ENCODE peak calls at places on chromosomes 6 and 20, in five cellular contexts. F, L, M, Z and A are unnamed samples. For H3K9me3, the result is how much of the 10 kb centered on the place peaks cover.

GRCh38 chr20:8020314-8021079 is 936 bp upstream of the TMX4 start:
- DNase-seq in F (peak), L (peak), M (no peak), Z (no peak), A (no peak)

GRCh38 chr20:6744171-6744570 is 23.3 kb upstream of the BMP2 start:
- DNase-seq in F (no peak), L (no peak), M (no peak), Z (no peak), A (no peak)

GRCh38 chr20:10970109-10970508 is 296.3 kb upstream of the JAG1 start:
- DNase-seq in F (peak), L (no peak), M (no peak), Z (no peak), A (no peak)

GRCh38 chr6:169857343-169858292 is 106.2 kb downstream of the ERMARD start:
- DNase-seq in F (no peak), L (no peak), M (no peak), Z (no peak), A (no peak)

GRCh38 chr20:46027245-46027853 is 1.7 kb upstream of the SLC12A5 start:
- DNase-seq in F (peak), L (peak), M (no peak), Z (peak), A (no peak)

GRCh38 chr6:134379086-134379485 is 61.2 kb upstream of the SGK1 start:
- DNase-seq in F (no peak), L (peak), M (peak), Z (peak), A (no peak)

GRCh38 chr6:15775076-15775634 is 112.3 kb upstream of the DTNBP1 start:
- DNase-seq in F (no peak), L (no peak), M (no peak), Z (no peak), A (no peak)

GRCh38 chr20:5658897-5659296 is 91.3 kb upstream of the SHLD1 start:
- DNase-seq in F (peak), L (peak), M (peak), Z (no peak), A (no peak)

GRCh38 chr6:119026822-119027221 is 51.6 kb downstream of the FAM184A start:
- DNase-seq in F (no peak), L (no peak), M (no peak), Z (no peak), A (no peak)

GRCh38 chr6:152532556-152533422 is 104.4 kb downstream of the SYNE1 start:
- DNase-seq in F (no peak), L (no peak), M (no peak), Z (no peak), A (no peak)

GRCh38 chr6:122758927-122759334 is 20.6 kb upstream of the FABP7 start:
- DNase-seq in F (no peak), L (no peak), M (no peak), Z (no peak), A (no peak)

GRCh38 chr6:135728589-135728988 is 122.9 kb upstream of the PDE7B start:
- DNase-seq in F (no peak), L (no peak), M (no peak), Z (no peak), A (no peak)

GRCh38 chr6:113511100-113511499 is 346.0 kb upstream of the MARCKS start:
- DNase-seq in F (no peak), L (no peak), M (no peak), Z (no peak), A (no peak)

GRCh38 chr6:106787327-106788196 is 158.2 kb downstream of the QRSL1 start:
- DNase-seq in F (no peak), L (no peak), M (no peak), Z (no peak), A (no peak)

GRCh38 chr6:24140572-24140971 is 14.6 kb downstream of the NRSN1 start:
- DNase-seq in F (no peak), L (no peak), M (no peak), Z (no peak), A (no peak)

GRCh38 chr6:166360243-166361079 is 18.1 kb upstream of the SFT2D1 start:
- DNase-seq in F (peak), L (no peak), M (no peak), Z (no peak), A (no peak)

GRCh38 chr6:25192562-25192961 is 86.6 kb upstream of the CARMIL1 start:
- DNase-seq in F (peak), L (no peak), M (no peak), Z (no peak), A (no peak)

GRCh38 chr6:152986978-152987377 is 4.1 kb upstream of the FBXO5 start:
- DNase-seq in F (no peak), L (no peak), M (no peak), Z (no peak), A (no peak)

GRCh38 chr6:108164537-108164814 is 1.3 kb upstream of the NR2E1 start:
- DNase-seq in F (no peak), L (no peak), M (no peak), Z (no peak), A (no peak)

GRCh38 chr6:23494367-23494766 is 631.6 kb upstream of the NRSN1 start:
- DNase-seq in F (no peak), L (no peak), M (no peak), Z (no peak), A (no peak)

GRCh38 chr6:157791461-157791860 is 31.6 kb upstream of the SNX9 start:
- DNase-seq in F (no peak), L (no peak), M (no peak), Z (no peak), A (no peak)

GRCh38 chr6:155031091-155031490 is 36.0 kb downstream of the TIAM2 start:
- DNase-seq in F (no peak), L (no peak), M (no peak), Z (no peak), A (no peak)

GRCh38 chr20:53757472-53757913 is 163.9 kb upstream of the ZNF217 start:
- DNase-seq in F (no peak), L (no peak), M (no peak), Z (no peak), A (no peak)

GRCh38 chr20:4043329-4043728 is 28.0 kb upstream of the RNF24 start:
- DNase-seq in F (no peak), L (no peak), M (no peak), Z (no peak), A (no peak)

GRCh38 chr20:57714409-57715267 is 4.8 kb upstream of the PMEPA1 start:
- DNase-seq in F (peak), L (no peak), M (no peak), Z (no peak), A (no peak)

GRCh38 chr6:25138024-25138696 is 141.0 kb upstream of the CARMIL1 start:
- DNase-seq in F (peak), L (peak), M (peak), Z (no peak), A (no peak)

GRCh38 chr20:33947709-33948295 is 45.9 kb upstream of the RALY start:
- DNase-seq in F (peak), L (peak), M (peak), Z (peak), A (no peak)

GRCh38 chr6:11766056-11766455 is 12.5 kb downstream of the ADTRP start:
- DNase-seq in F (peak), L (no peak), M (no peak), Z (no peak), A (no peak)

GRCh38 chr20:62122659-62123449 is 579 bp downstream of the LSM14B start:
- DNase-seq in F (peak), L (peak), M (peak), Z (no peak), A (no peak)

GRCh38 chr20:57268399-57269076 is 2.1 kb upstream of the BMP7 start:
- DNase-seq in F (no peak), L (no peak), M (no peak), Z (no peak), A (no peak)

GRCh38 chr20:10519361-10520048 is 84.4 kb downstream of the SLX4IP start:
- DNase-seq in F (no peak), L (no peak), M (no peak), Z (no peak), A (no peak)

GRCh38 chr20:34861386-34862084 is 11.1 kb downstream of the GGT7 start:
- DNase-seq in F (no peak), L (no peak), M (peak), Z (no peak), A (no peak)

DNA sequence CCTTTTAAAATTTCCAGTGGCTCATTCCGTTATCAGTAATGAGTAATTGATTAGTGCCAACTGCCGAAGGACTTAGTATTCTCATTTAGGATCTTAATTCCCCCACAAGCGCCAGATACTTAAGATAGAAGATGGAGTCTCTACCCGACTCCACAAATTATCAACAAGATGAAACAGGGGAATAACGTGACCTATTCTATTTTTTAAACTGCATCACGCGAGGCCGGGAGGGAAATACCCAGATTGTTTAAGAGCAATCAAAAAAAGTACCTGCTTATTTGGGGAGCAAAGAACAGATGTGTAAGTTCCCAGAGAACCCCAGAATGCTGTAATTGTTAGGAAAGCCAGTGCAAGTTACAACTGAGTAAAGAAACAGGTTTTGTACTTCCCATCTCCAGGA is 1.1 kb upstream of the MAP3K5 start:
- DNase-seq in F (no peak), L (no peak), M (no peak), Z (no peak), A (no peak)
- H3K27ac ChIP-seq in F (no peak), L (peak), M (peak), Z (no peak), A (peak)

GRCh38 chr6:109453594-109454482 is 1.7 kb downstream of the MICAL1 start:
- DNase-seq in F (peak), L (no peak), M (no peak), Z (no peak), A (no peak)
- H3K4me3 ChIP-seq in F (no peak), L (peak), M (no peak), Z (peak), A (peak)

DNA sequence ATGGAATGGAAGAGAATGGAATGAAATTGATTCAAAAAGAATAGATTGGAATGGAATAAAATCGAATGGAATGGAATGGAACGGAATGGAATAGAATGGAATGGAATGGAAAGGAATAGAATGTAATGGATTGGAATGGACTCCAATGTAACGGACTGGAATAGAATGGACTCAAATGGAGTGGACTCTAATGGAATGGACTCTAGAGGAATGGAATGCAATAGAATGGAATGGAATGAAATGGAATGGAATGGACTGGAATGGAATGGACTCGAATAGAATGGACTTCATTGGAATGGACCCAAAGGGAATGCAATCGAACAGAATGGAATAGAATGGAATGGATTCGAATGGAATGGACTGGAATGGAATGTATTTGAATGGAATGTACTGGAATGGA is 19.7 kb upstream of the DEFB115 start:
- DNase-seq in F (no peak), L (no peak), M (no peak), Z (no peak), A (no peak)
- H3K9me3 ChIP-seq in F (under half), L (half or more), M (under half), Z (half or more), A (half or more)

GRCh38 chr20:49890651-49891361 is 24.5 kb downstream of the SPATA2 start:
- DNase-seq in F (no peak), L (no peak), M (no peak), Z (no peak), A (no peak)
- H3K27ac ChIP-seq in F (peak), L (no peak), M (no peak), Z (no peak), A (no peak)

GRCh38 chr20:51563597-51564332 is 21.2 kb upstream of the NFATC2 start:
- DNase-seq in F (peak), L (no peak), M (peak), Z (peak), A (no peak)
- H3K4me3 ChIP-seq in F (no peak), L (no peak), M (no peak), Z (peak), A (peak)

DNA sequence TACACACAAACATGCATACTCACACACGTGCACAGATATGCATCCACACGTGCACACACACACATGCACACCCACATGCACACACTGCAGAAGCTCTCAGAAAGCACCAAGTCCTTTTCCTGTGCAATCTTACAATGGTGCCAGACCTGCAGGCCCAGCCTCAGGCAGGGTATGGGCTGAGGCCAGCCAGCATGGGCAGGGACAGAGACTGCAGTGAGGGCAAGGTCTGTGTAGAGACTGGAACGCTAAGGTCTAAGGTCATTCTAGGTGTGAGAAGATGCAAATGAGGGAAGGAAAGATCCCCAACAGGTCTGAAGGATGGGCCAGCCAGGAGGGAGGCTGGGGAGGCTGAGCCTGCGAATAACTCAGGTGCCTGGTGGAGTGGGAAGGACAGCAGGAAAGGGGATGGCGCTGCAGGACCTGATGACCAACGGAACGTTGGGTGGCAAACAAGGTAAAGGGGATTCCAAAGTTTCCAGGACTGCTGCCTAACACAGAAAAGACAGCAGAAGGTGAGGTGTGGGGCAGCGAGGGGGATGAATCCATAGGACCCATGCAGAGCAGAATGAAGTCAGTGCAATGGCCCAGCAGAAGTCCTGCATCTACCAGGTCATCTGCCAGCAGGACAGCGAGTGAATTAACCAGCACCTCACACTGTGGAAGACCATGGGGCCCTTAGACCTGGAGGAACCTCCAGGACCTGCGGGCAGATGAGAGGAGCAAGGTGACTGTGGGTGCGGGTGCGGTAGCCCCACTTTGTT is 67.0 kb downstream of the ABHD12 start:
- DNase-seq in F (no peak), L (no peak), M (no peak), Z (peak), A (no peak)
- H3K9me3 ChIP-seq in F (under half), L (under half), M (under half), Z (under half), A (under half)

GRCh38 chr6:117617766-117618035 is 15.4 kb upstream of the GOPC start:
- DNase-seq in F (no peak), L (no peak), M (no peak), Z (no peak), A (no peak)
- H3K27ac ChIP-seq in F (no peak), L (no peak), M (no peak), Z (no peak), A (no peak)